ENCODE peak calls at places on chromosomes 2 and 18, in seven cellular contexts. Z, L, Q, F, B, O and C are unnamed samples.

GRCh38 chr2:233006648-233007047 is 6.4 kb downstream of the NGEF start:
- DNase-seq in B (no peak), Z (no peak), L (no peak), Q (no peak), F (no peak), O (no peak), C (no peak)

GRCh38 chr2:216765810-216766259 is 70.5 kb upstream of the IGFBP5 start:
- DNase-seq in B (no peak), Q (no peak), F (no peak), O (no peak), Z (peak), L (no peak), C (peak)

GRCh38 chr2:54084600-54084999 is 30.8 kb upstream of the ACYP2 start:
- DNase-seq in Q (no peak), O (no peak), L (no peak), F (no peak), Z (peak), B (no peak), C (peak)

GRCh38 chr2:102110168-102110567 is 32.4 kb upstream of the IL1R1 start:
- DNase-seq in O (no peak), L (no peak), Z (no peak), F (no peak), Q (no peak), B (no peak), C (no peak)

GRCh38 chr18:72207280-72207679 is 336.9 kb downstream of the CBLN2 start:
- DNase-seq in L (no peak), Q (no peak), F (no peak), B (no peak), Z (no peak), O (no peak), C (no peak)

GRCh38 chr18:48959551-48959920 is 8.8 kb upstream of the SMAD7 start:
- DNase-seq in B (no peak), F (no peak), Z (no peak), L (no peak), O (no peak), Q (no peak), C (no peak)

GRCh38 chr2:206981739-206982336 is 42.5 kb downstream of the CPO start:
- DNase-seq in L (peak), Z (peak), B (peak), O (peak), Q (peak), F (peak), C (no peak)

GRCh38 chr2:168935810-168936581 is 34.9 kb downstream of the G6PC2 start:
- DNase-seq in L (no peak), Q (no peak), Z (no peak), F (no peak), B (no peak), O (no peak), C (no peak)

GRCh38 chr18:5969355-5970003 is 74.2 kb upstream of the TMEM200C start:
- DNase-seq in L (no peak), O (no peak), Q (no peak), F (no peak), Z (no peak), B (no peak), C (no peak)

GRCh38 chr2:43519711-43520221 is 76.1 kb downstream of the THADA start:
- DNase-seq in Z (peak), O (peak), L (no peak), F (peak), Q (peak), B (no peak), C (no peak)

GRCh38 chr2:160924936-160925353 is 235.3 kb upstream of the TANK start:
- DNase-seq in B (no peak), O (no peak), F (no peak), L (no peak), Z (peak), Q (no peak), C (no peak)

GRCh38 chr18:41745166-41746049 is 209.6 kb upstream of the PIK3C3 start:
- DNase-seq in O (peak), B (peak), Z (peak), Q (peak), F (peak), L (no peak), C (peak)

GRCh38 chr2:110747522-110748488 is 15.4 kb downstream of the ACOXL start:
- DNase-seq in F (no peak), Q (no peak), L (no peak), O (no peak), Z (no peak), B (no peak), C (no peak)

GRCh38 chr2:8036366-8036765 is 645.5 kb upstream of the ID2 start:
- DNase-seq in L (no peak), Z (no peak), Q (no peak), B (no peak), F (no peak), O (peak), C (no peak)

GRCh38 chr2:33133436-33133835 is 186.7 kb downstream of the LTBP1 start:
- DNase-seq in O (no peak), Q (no peak), B (no peak), Z (no peak), F (peak), L (no peak), C (no peak)